ENCODE peak calls at places on chromosomes 6 and 20, in five cellular contexts. Z is H1, O is H9, K is trophoblast cell, T is mesenchymal stem cell. U is an unnamed sample.

GRCh38 chr6:117078624-117079023 is 186.7 kb upstream of the VGLL2 start:
- DNase-seq in Z (no peak), O (no peak), K (no peak), T (no peak), U (no peak)

GRCh38 chr20:11918280-11918952 is 723 bp downstream of the BTBD3 start:
- DNase-seq in Z (no peak), O (no peak), K (no peak), T (no peak), U (no peak)

GRCh38 chr20:9966966-9967365 is 67.8 kb upstream of the ANKEF1 start:
- DNase-seq in Z (no peak), O (no peak), K (peak), T (peak), U (no peak)

GRCh38 chr20:4916991-4917881 is 84.1 kb downstream of the SLC23A2 start:
- DNase-seq in Z (no peak), O (no peak), K (no peak), T (peak), U (no peak)

GRCh38 chr20:59265298-59265697 is 35.1 kb upstream of the EDN3 start:
- DNase-seq in Z (no peak), O (no peak), K (no peak), T (no peak), U (no peak)

GRCh38 chr6:149983145-149983544 is 19.4 kb downstream of the ULBP1 start:
- DNase-seq in Z (no peak), O (no peak), K (no peak), T (no peak), U (no peak)

GRCh38 chr6:159080217-159080976 is 35.6 kb upstream of the TAGAP start:
- DNase-seq in Z (no peak), O (no peak), K (no peak), T (no peak), U (no peak)

GRCh38 chr20:7392551-7392950 is 547.7 kb downstream of the HAO1 start:
- DNase-seq in Z (no peak), O (no peak), K (no peak), T (no peak), U (peak)

GRCh38 chr6:15444081-15444731 is 198.3 kb downstream of the JARID2 start:
- DNase-seq in Z (no peak), O (no peak), K (no peak), T (peak), U (no peak)

GRCh38 chr6:4134841-4135664 is at the start of gene ECI2:
- DNase-seq in Z (peak), O (no peak), K (peak), T (peak), U (no peak)

GRCh38 chr6:162964703-162965140 is 236.9 kb downstream of the PACRG start:
- DNase-seq in Z (no peak), O (no peak), K (peak), T (peak), U (no peak)

GRCh38 chr20:59576216-59576953 is 28.0 kb upstream of the PHACTR3 start:
- DNase-seq in Z (peak), O (peak), K (no peak), T (no peak), U (no peak)

GRCh38 chr20:11907621-11908020 is 10.1 kb upstream of the BTBD3 start:
- DNase-seq in Z (no peak), O (no peak), K (no peak), T (no peak), U (no peak)

GRCh38 chr6:71457883-71458282 is 169.3 kb downstream of the OGFRL1 start:
- DNase-seq in Z (no peak), O (no peak), K (no peak), T (no peak), U (no peak)

GRCh38 chr20:25739615-25740320 is 43.1 kb upstream of the ZNF337 start:
- DNase-seq in Z (no peak), O (no peak), K (no peak), T (no peak), U (no peak)

DNA sequence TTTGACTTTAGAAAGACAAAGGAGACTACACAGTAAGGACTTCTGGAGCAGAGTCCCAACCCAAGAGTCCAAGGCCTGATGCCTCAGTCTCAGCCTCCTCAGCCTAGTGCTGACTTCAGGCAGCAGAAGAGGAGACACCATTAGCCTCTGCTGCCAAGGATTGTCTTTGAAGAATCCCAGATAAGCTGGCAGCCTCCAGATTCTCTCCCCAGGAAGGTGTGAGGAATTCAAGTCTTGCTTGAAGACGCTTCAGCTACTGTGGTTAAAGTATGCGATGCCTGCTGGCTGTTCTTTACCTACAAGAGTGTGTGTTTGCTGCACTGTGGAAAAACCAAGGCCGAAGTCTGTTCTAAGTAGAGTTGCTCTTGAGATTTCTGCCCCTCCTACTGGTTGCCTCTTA is 215.9 kb upstream of the TCF21 start:
- DNase-seq in Z (no peak), O (no peak), K (no peak), T (no peak), U (no peak)
- H2BK12ac ChIP-seq in Z (peak), O (no peak), K (no peak), T (no peak), U (no peak)

GRCh38 chr6:11218477-11218826 is 14.0 kb downstream of the NEDD9 start:
- DNase-seq in Z (no peak), O (no peak), K (no peak), T (no peak), U (no peak)

GRCh38 chr6:11217360-11218076 is 14.9 kb downstream of the NEDD9 start:
- DNase-seq in Z (no peak), O (no peak), K (no peak), T (no peak), U (no peak)

GRCh38 chr6:11221623-11222384 is 10.7 kb downstream of the NEDD9 start:
- DNase-seq in Z (no peak), O (no peak), K (no peak), T (no peak), U (no peak)

GRCh38 chr6:11218077-11218392 is 14.4 kb downstream of the NEDD9 start:
- DNase-seq in Z (no peak), O (no peak), K (no peak), T (no peak), U (no peak)

DNA sequence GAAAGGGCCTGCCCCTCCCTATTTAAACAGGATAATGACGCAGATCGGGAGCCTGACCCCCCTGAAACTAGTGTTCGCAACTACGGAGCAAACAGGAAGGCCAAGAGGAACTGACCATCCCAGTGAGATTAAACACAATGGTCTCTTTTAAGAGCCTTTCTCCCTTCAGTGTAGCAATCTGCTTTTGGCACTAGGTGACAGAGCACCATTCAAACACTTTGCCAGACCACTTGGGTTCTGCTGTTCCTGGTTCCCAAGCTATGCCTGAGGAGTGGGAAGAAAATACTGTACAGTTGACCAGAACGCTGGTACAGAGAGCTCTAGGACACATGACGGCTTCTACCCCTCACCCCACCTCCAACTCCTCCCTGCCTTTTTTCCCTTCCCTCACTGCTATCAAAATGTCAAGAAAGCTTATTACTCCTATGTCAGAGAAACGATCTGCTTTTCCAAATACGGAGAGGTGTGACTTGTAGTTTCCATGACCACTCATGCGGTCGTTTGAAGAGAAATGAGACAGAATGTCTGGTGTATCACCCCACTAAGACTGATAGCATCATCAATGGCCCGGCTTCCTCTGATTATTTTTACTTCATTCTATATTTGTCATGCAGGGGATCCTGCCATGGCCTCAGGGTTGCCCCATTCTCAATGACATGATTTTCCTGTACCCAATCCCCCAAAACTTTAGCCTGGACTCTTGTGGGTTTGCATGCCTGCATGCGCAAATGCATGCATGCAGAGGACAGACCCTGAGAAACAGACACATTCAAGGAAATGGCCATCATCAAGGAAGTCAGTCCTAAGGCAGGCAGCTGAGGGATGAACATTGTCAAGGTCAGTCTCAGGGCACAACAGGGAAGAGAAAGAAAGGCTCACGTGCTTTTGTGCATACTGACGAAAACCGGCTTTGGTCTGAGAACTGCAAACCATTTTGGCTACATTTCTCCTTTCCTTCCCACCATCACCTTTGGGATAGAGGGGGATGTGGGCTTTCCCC is 13.3 kb downstream of the NEDD9 start:
- DNase-seq in Z (no peak), O (no peak), K (no peak), T (no peak), U (no peak)
- H3K9ac ChIP-seq in Z (no peak), O (no peak), K (no peak), T (no peak), U (no peak)

GRCh38 chr6:42978487-42978792 is 541 bp downstream of the PEX6 start:
- DNase-seq in Z (peak), O (peak), K (peak), T (peak), U (no peak)

GRCh38 chr6:42970859-42971612 is 7.9 kb downstream of the PEX6 start:
- DNase-seq in Z (no peak), O (no peak), K (peak), T (peak), U (no peak)

GRCh38 chr6:42978793-42979522 is at the start of gene PEX6:
- DNase-seq in Z (peak), O (peak), K (peak), T (peak), U (peak)

GRCh38 chr6:42971746-42972327 is 7.1 kb downstream of the PEX6 start:
- DNase-seq in Z (no peak), O (no peak), K (no peak), T (no peak), U (no peak)

GRCh38 chr6:42974919-42975505 is 4.0 kb downstream of the PEX6 start:
- DNase-seq in Z (no peak), O (no peak), K (no peak), T (no peak), U (no peak)
- H2BK12ac ChIP-seq in Z (no peak), O (no peak), K (no peak), T (no peak), U (no peak)

DNA sequence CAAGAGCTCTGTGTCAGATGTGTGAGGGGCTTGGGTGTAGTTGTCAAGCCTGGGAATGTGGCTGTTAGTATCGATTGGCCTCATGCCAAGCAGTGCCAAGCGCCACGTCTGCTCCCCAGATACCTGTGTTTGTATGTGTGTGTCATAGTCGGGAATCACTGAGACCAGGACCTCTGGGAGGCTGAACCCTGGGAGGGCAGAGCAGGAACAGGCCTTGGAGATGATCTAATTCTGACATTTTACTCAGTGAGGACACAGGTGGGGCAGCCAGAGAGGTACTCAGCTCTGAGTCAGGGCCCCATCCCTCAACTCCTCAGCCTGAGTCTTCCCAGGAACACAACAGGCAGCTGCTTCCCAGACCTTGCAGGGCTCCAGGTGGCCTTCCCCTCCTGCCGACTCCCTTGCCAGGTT is 51.2 kb upstream of the FANCE start:
- DNase-seq in Z (no peak), O (no peak), K (peak), T (no peak), U (no peak)
- H3K9ac ChIP-seq in Z (no peak), O (no peak), K (no peak), T (no peak), U (no peak)

U was measured in neuronal stem cell.